ENCODE peak calls at places on chromosomes 4 and X, in ten cellular contexts. O, U, S, Y, F, T, D, B, V and G are unnamed samples.

GRCh38 chr4:57425610-57426009 is 315.4 kb upstream of the IGFBP7 start:
- DNase-seq in T (no peak), F (no peak), U (no peak), S (no peak), Y (peak; percentile 39), D (no peak), B (no peak), V (no peak), O (no peak), G (no peak)

GRCh38 chr4:25788839-25789238 is 73.9 kb downstream of the SEL1L3 start:
- DNase-seq in V (no peak), S (no peak), D (no peak), B (no peak), F (no peak), T (no peak), O (no peak), Y (no peak), U (no peak), G (no peak)

GRCh38 chr4:95517799-95518198 is 31.0 kb downstream of the UNC5C start:
- DNase-seq in V (no peak), U (no peak), O (no peak), D (no peak), Y (no peak), T (no peak), F (no peak), S (no peak), B (no peak), G (no peak)

GRCh38 chrX:117645639-117646038 is 471.0 kb downstream of the KLHL13 start:
- DNase-seq in U (no peak), B (no peak), Y (no peak), S (no peak), O (no peak), F (no peak), D (no peak), V (no peak), T (no peak), G (no peak)

GRCh38 chrX:19752043-19752442 is 135.4 kb downstream of the SH3KBP1 start:
- DNase-seq in B (no peak), F (no peak), T (no peak), D (no peak), O (no peak), U (no peak), V (no peak), S (no peak), Y (no peak), G (no peak)

GRCh38 chr4:154414796-154415195 is 76.8 kb downstream of the DCHS2 start:
- DNase-seq in V (no peak), U (no peak), S (no peak), F (no peak), D (no peak), B (no peak), O (no peak), T (no peak), Y (no peak), G (no peak)

GRCh38 chr4:89197920-89198319 is 86.6 kb downstream of the TIGD2 start:
- DNase-seq in F (no peak), O (no peak), V (no peak), D (no peak), U (no peak), Y (no peak), S (no peak), B (no peak), T (no peak), G (no peak)

GRCh38 chrX:106484233-106484632 is 127.5 kb upstream of the RADX start:
- DNase-seq in V (peak; percentile 64), Y (no peak), T (no peak), S (no peak), O (no peak), D (no peak), F (no peak), U (no peak), B (no peak), G (no peak)

GRCh38 chr4:153781717-153782416 is 7.0 kb downstream of the SFRP2 start:
- DNase-seq in O (no peak), D (no peak), Y (peak; percentile 63), B (no peak), T (peak; percentile 16), U (no peak), F (no peak), V (no peak), S (no peak), G (peak; percentile 60)

GRCh38 chr4:65924843-65925242 is 254.6 kb upstream of the EPHA5 start:
- DNase-seq in D (no peak), S (no peak), V (no peak), T (no peak), B (no peak), O (no peak), Y (no peak), U (no peak), F (no peak), G (no peak)

GRCh38 chrX:80808160-80808735 is 1.4 kb downstream of the BRWD3 start:
- DNase-seq in U (peak; percentile 90), V (peak; percentile 72), B (no peak), O (peak; percentile 82), D (peak; percentile 89), T (peak; percentile 67), S (peak; percentile 75), Y (peak; percentile 70), F (peak; percentile 82), G (peak; percentile 71)

GRCh38 chr4:52894408-52894807 is 32.3 kb downstream of the RASL11B start:
- DNase-seq in S (no peak), B (no peak), F (no peak), V (no peak), T (no peak), O (no peak), U (no peak), Y (peak; percentile 48), D (no peak), G (no peak)

GRCh38 chrX:111854778-111855490 is 21.0 kb upstream of the TRPC5OS start:
- DNase-seq in S (no peak), B (no peak), D (no peak), O (no peak), U (no peak), Y (no peak), V (no peak), T (peak; percentile 11), F (peak; percentile 1), G (no peak)

GRCh38 chr4:186805020-186805820 is 81.6 kb upstream of the FAT1 start:
- DNase-seq in D (no peak), T (no peak), Y (no peak), B (no peak), V (no peak), U (no peak), F (no peak), S (no peak), O (no peak), G (no peak)

GRCh38 chrX:154542723-154543424 is 3.8 kb downstream of the G6PD start:
- DNase-seq in B (no peak), U (no peak), F (no peak), Y (no peak), D (peak; percentile 73), V (no peak), S (peak; percentile 19), O (no peak), T (no peak), G (no peak)

DNA sequence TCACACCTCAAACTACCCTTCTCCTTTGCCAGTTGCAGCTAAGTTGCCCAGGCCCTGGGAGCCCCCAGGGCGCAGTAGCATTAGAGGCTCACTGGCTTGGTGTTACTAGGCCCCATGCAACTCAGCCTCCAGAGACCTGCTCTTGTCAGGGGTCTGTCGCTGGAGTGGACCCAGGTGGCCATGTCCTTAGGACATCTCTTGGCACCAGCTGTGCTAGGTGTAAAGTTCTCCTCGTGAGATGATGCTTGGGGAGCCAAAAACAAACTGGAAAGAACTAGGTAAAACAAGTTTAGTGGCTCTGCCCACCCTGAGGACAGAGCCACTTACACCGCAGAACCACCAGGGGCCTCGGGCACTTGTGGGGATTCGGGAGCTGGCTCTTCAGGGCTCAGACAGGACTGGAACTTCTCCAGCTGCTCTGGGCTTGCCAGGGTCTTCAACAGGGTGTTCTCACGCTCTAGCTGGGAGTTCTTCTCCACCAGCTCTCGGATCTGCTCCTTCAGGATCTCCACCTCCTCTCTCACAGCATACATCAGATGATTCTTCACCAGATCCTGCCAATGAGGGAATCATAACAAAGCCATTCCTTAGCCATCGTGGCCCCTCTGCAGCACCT is 61.3 kb downstream of the TSC22D3 start:
- DNase-seq in Y (peak; percentile 31), S (peak; percentile 58), D (peak; percentile 63), V (no peak), B (no peak), U (no peak), F (no peak), T (no peak), O (no peak), G (peak; percentile 57)
- H3K4me3 ChIP-seq in Y (peak overlapping the region; percentile 58), S (no peak overlapping the region), D (peak overlapping the region; percentile 86), V (no peak overlapping the region), B (no peak overlapping the region), U (peak overlapping the region; percentile 82), F (peak overlapping the region; percentile 91), T (no peak overlapping the region), O (peak overlapping the region; percentile 50), G (peak overlapping the region; percentile 79)

GRCh38 chrX:66030505-66031317 is 9.2 kb downstream of the VSIG4 start:
- DNase-seq in Y (no peak), U (peak; percentile 15), B (peak; percentile 15), D (no peak), V (no peak), T (peak; percentile 7), O (no peak), S (peak; percentile 36), F (peak; percentile 55), G (peak; percentile 11)
- TF ChIP-seq CTCF in Y (peak; percentile 48), U (no peak), B (peak; percentile 60), D (peak; percentile 7), V (peak; percentile 78), T (peak; percentile 50), O (no peak), S (peak; percentile 59), F (peak; percentile 73), G (peak; percentile 46)

DNA sequence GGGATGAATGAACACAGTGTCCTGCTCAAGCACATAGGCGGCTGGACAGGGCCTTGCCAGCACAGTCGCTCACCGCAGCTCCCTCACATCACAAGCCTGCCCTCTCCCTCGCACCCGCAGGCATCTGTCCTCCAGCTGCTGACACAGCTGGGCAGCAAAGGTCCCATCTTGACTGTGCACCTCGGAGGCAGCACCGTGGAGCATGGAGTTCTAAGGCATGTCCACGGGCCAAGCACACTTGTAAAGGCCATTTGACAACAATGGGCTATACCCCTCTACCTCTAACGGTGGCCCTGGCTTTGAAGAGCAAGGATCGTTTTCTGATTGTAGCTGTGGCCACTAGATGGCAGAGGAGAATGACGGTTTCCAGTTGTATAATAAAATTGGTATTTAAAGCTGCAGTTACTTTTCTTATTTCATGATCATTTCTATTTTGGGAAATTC is 53.8 kb downstream of the APLN start:
- DNase-seq in B (no peak), O (peak; percentile 46), Y (peak; percentile 18), U (peak; percentile 50), T (peak; percentile 27), V (no peak), F (peak; percentile 34), S (peak; percentile 32), D (no peak), G (peak; percentile 41)
- H3K4me3 ChIP-seq in B (no peak overlapping the region), O (no peak overlapping the region), Y (no peak overlapping the region), U (no peak overlapping the region), T (no peak overlapping the region), V (no peak overlapping the region), F (no peak overlapping the region), S (no peak overlapping the region), D (no peak overlapping the region), G (no peak overlapping the region)

DNA sequence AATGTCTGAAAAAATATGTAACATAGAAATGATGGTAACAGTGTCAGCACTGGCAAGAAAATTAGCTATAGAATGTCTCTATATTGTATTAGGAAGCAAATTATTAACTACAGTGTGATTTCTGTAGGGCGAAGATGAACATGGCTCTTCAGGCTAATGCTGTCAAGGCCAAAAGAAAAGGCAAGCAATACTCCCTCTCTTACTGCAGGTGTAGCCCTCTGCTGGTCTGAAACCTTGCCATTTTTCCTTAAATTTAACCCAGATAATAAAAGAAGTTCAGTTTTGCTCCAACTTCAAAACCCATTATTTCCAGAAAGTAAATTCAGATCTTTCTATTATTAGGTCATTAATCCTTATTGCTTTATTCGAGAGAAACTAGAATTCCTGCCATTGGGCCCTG is 215.9 kb downstream of the LRBA start:
- DNase-seq in U (no peak), S (no peak), Y (no peak), V (no peak), B (no peak), O (no peak), F (no peak), T (no peak), D (no peak), G (peak; percentile 43)
- TF ChIP-seq CTCF in U (no peak), S (peak; percentile 9), Y (peak; percentile 22), V (no peak), B (no peak), O (no peak), F (no peak), T (peak; percentile 4), D (no peak), G (peak; percentile 55)